ENCODE peak calls at places on chromosomes 3 and 15, in five cellular contexts. A, Z, Q, E and L are unnamed samples.

GRCh38 chr15:40055576-40056293 is 16.8 kb upstream of the SRP14 start:
- DNase-seq in A (no peak), Z (no peak), Q (no peak), E (peak; percentile 90), L (no peak)

GRCh38 chr15:34271493-34271892 is 46.7 kb downstream of the EMC4 start:
- DNase-seq in A (peak; percentile 41), Z (no peak), Q (peak; percentile 72), E (no peak), L (no peak)

GRCh38 chr15:100686725-100687488 is 84.5 kb downstream of the ASB7 start:
- DNase-seq in A (no peak), Z (no peak), Q (no peak), E (no peak), L (no peak)

GRCh38 chr3:12461097-12461649 is 23.1 kb upstream of the TSEN2 start:
- DNase-seq in A (no peak), Z (no peak), Q (no peak), E (no peak), L (no peak)

GRCh38 chr3:160040181-160040580 is 51.5 kb downstream of the IL12A start:
- DNase-seq in A (no peak), Z (no peak), Q (no peak), E (no peak), L (no peak)

GRCh38 chr3:194998948-194999347 is 272.0 kb downstream of the XXYLT1 start:
- DNase-seq in A (no peak), Z (peak; percentile 23), Q (no peak), E (no peak), L (no peak)

GRCh38 chr3:18019178-18019530 is 276.7 kb upstream of the TBC1D5 start:
- DNase-seq in A (no peak), Z (no peak), Q (no peak), E (no peak), L (no peak)

GRCh38 chr15:45522931-45523331 is 376 bp upstream of the SLC30A4 start:
- DNase-seq in A (no peak), Z (no peak), Q (no peak), E (no peak), L (no peak)

GRCh38 chr15:77622212-77622941 is 10.3 kb downstream of the LINGO1 start:
- DNase-seq in A (no peak), Z (no peak), Q (no peak), E (no peak), L (no peak)

GRCh38 chr3:25663324-25664065 is 1.2 kb downstream of the TOP2B start:
- DNase-seq in A (no peak), Z (no peak), Q (no peak), E (no peak), L (no peak)

GRCh38 chr3:20125912-20126311 is 60.1 kb downstream of the SGO1 start:
- DNase-seq in A (no peak), Z (no peak), Q (no peak), E (no peak), L (no peak)

GRCh38 chr3:28836199-28836598 is 444.7 kb upstream of the RBMS3 start:
- DNase-seq in A (no peak), Z (no peak), Q (no peak), E (no peak), L (no peak)

GRCh38 chr3:37984596-37984995 is 6.0 kb upstream of the VILL start:
- DNase-seq in A (no peak), Z (no peak), Q (no peak), E (no peak), L (no peak)

GRCh38 chr3:182717216-182717615 is 76.1 kb upstream of the ATP11B start:
- DNase-seq in A (no peak), Z (no peak), Q (no peak), E (no peak), L (no peak)

GRCh38 chr15:91031796-91032195 is 9.4 kb upstream of the VPS33B start:
- DNase-seq in A (no peak), Z (peak; percentile 44), Q (no peak), E (no peak), L (no peak)

GRCh38 chr15:63905131-63905530 is 71.4 kb upstream of the HERC1 start:
- DNase-seq in A (no peak), Z (no peak), Q (no peak), E (no peak), L (no peak)

GRCh38 chr3:142910280-142910679 is 21.4 kb upstream of the PCOLCE2 start:
- DNase-seq in A (no peak), Z (no peak), Q (no peak), E (no peak), L (no peak)

GRCh38 chr3:40511031-40511718 is 5.3 kb downstream of the ZNF620 start:
- DNase-seq in A (no peak), Z (no peak), Q (no peak), E (no peak), L (no peak)

GRCh38 chr15:65550681-65551098 is 20.4 kb downstream of the HACD3 start:
- DNase-seq in A (peak; percentile 45), Z (no peak), Q (no peak), E (no peak), L (no peak)

GRCh38 chr3:192843742-192844350 is 73.8 kb downstream of the MB21D2 start:
- DNase-seq in A (no peak), Z (no peak), Q (no peak), E (no peak), L (no peak)

GRCh38 chr3:196735751-196736150 is 3.9 kb upstream of the PAK2 start:
- DNase-seq in A (no peak), Z (no peak), Q (no peak), E (no peak), L (no peak)

GRCh38 chr3:17372811-17373210 is 369.6 kb downstream of the TBC1D5 start:
- DNase-seq in A (no peak), Z (no peak), Q (no peak), E (no peak), L (no peak)

DNA sequence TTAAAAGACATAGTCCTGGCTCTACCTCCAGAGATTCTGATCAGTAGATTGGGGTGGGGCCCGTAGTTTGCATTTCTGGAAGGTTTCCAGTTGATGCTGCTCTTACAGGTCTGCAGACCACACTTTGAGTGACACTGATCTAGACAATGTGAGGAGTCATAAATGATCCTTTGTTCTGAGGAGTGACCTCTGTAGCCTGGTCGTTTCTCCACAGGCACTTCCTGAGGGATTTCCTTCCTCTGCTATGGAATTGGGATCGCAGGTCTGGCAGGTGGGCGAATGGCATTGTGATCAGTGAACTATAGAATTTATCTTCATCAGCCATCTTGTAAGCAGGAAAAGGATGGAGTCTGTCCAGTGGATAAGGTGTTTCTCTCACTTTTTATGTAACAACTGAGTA is 5.5 kb downstream of the GFM1 start:
- DNase-seq in A (no peak), Z (no peak), Q (no peak), E (no peak), L (no peak)
- H3K27ac ChIP-seq in A (no peak overlapping the region), Z (no peak overlapping the region), Q (no peak overlapping the region), E (no peak overlapping the region), L (no peak overlapping the region)

GRCh38 chr15:37773111-37773860 is 161.2 kb upstream of the TMCO5A start:
- DNase-seq in A (peak; percentile 53), Z (no peak), Q (no peak), E (no peak), L (no peak)

GRCh38 chr15:37774961-37775360 is 159.5 kb upstream of the TMCO5A start:
- DNase-seq in A (no peak), Z (no peak), Q (no peak), E (no peak), L (no peak)

GRCh38 chr15:37777006-37777405 is 157.4 kb upstream of the TMCO5A start:
- DNase-seq in A (no peak), Z (no peak), Q (no peak), E (no peak), L (no peak)

GRCh38 chr15:37767841-37768455 is 166.5 kb upstream of the TMCO5A start:
- DNase-seq in A (no peak), Z (no peak), Q (no peak), E (no peak), L (no peak)

DNA sequence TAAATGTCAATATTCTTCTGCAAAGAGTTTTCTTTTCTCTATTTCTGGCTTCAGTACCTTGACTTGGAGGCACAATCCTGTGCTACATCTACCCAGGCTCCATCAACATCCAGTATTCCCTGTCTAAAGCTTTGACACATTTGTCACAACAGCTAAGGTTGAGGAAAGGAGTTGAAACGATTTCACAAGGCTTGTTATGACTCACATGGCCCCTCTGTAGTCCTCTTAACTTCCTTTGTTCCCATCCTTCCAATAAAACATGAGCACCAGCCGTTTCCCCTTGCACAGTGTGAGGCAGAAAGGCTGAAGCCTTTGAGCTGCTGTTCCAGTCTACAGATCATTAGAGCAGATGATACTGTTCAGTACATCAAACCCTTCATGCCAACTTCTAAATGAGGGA is 163.0 kb upstream of the TMCO5A start:
- DNase-seq in A (no peak), Z (no peak), Q (no peak), E (no peak), L (no peak)
- H3K27ac ChIP-seq in A (no peak overlapping the region), Z (no peak overlapping the region), Q (no peak overlapping the region), E (no peak overlapping the region), L (no peak overlapping the region)

GRCh38 chr3:61645148-61645547 is 83.8 kb downstream of the PTPRG start:
- DNase-seq in A (no peak), Z (no peak), Q (no peak), E (no peak), L (no peak)

GRCh38 chr3:61650276-61650675 is 88.9 kb downstream of the PTPRG start:
- DNase-seq in A (no peak), Z (no peak), Q (peak; percentile 83), E (no peak), L (no peak)

GRCh38 chr3:61649381-61650170 is 88.2 kb downstream of the PTPRG start:
- DNase-seq in A (no peak), Z (no peak), Q (no peak), E (no peak), L (no peak)

GRCh38 chr3:61646360-61646759 is 85.0 kb downstream of the PTPRG start:
- DNase-seq in A (no peak), Z (no peak), Q (no peak), E (no peak), L (no peak)

GRCh38 chr3:61646851-61647525 is 85.6 kb downstream of the PTPRG start:
- DNase-seq in A (no peak), Z (no peak), Q (no peak), E (no peak), L (no peak)
- H3K27ac ChIP-seq in A (no peak overlapping the region), Z (no peak overlapping the region), Q (no peak overlapping the region), E (no peak overlapping the region), L (no peak overlapping the region)

DNA sequence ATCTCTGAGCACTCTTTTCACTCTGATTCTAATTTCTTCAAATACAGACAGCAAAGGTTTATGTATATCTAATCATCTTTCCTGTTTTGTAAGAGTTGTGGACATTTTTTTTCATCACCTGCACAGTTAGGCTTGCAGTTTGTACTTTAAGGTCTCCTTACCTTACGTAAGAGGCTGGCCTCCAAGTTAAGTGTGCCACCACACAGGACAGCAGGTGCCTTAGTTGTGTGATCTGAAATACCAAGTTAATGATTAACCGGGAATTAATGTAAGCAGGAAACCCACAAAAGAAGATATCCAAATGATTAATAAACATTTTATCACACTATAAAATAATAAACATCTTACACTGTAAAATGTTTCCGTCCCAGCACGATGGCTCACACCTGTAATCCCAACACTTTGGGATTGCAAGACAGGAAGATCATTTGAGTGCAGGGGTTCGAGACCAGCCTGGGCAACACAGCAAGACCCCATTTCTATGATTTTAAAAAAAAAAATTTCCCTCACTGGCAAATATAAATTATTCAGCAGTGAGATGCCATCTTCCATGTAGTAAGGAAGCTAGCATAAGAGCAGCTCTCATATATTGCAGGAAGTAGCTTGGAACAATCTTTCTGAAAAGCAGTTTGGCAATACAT is 87.7 kb upstream of the LIMD1 start:
- DNase-seq in A (no peak), Z (no peak), Q (no peak), E (no peak), L (no peak)
- H3K27ac ChIP-seq in A (no peak overlapping the region), Z (no peak overlapping the region), Q (no peak overlapping the region), E (no peak overlapping the region), L (no peak overlapping the region)